ENCODE peak calls at places on chromosomes 11 and 22, in four cellular contexts. One of them, this sample, is unnamed.
A peak's percentile ranks its signal among the peaks of the same experiment; 100 is the strongest.

GRCh38 chr11:27465629-27466028 is 7.0 kb downstream of the LGR4 start:
- DNase-seq in tibial artery: no peak
- DNase-seq in AG04450: no peak
- DNase-seq in CD8-positive, alpha-beta T cell: no peak
- DNase-seq in this sample: no peak

GRCh38 chr22:46752911-46753310 is 9.5 kb upstream of the TBC1D22A start:
- DNase-seq in CD8-positive, alpha-beta T cell: no peak
- DNase-seq in AG04450: no peak
- DNase-seq in tibial artery: no peak
- DNase-seq in this sample: no peak

GRCh38 chr11:10319691-10320090 is 14.8 kb downstream of the ADM start:
- DNase-seq in AG04450: no peak
- DNase-seq in CD8-positive, alpha-beta T cell: no peak
- DNase-seq in tibial artery: no peak
- DNase-seq in this sample: no peak

GRCh38 chr11:13486926-13487660 is 8.7 kb downstream of the PTH start:
- DNase-seq in AG04450: no peak
- DNase-seq in CD8-positive, alpha-beta T cell: peak; percentile 67
- DNase-seq in tibial artery: no peak
- DNase-seq in this sample: peak; percentile 72

GRCh38 chr22:31635638-31636306 is 26.2 kb downstream of the PISD start:
- DNase-seq in AG04450: no peak
- DNase-seq in CD8-positive, alpha-beta T cell: peak; percentile 6
- DNase-seq in tibial artery: no peak
- DNase-seq in this sample: no peak

GRCh38 chr22:44595841-44596341 is 97.9 kb upstream of the RTL6 start:
- DNase-seq in tibial artery: no peak
- DNase-seq in AG04450: no peak
- DNase-seq in CD8-positive, alpha-beta T cell: no peak
- DNase-seq in this sample: no peak

GRCh38 chr11:132300283-132300682 is 929.9 kb downstream of the NTM start:
- DNase-seq in CD8-positive, alpha-beta T cell: no peak
- DNase-seq in AG04450: no peak
- DNase-seq in tibial artery: no peak
- DNase-seq in this sample: no peak

GRCh38 chr11:132405728-132406127 is 1035.3 kb downstream of the NTM start:
- DNase-seq in tibial artery: no peak
- DNase-seq in AG04450: no peak
- DNase-seq in CD8-positive, alpha-beta T cell: no peak
- DNase-seq in this sample: no peak

GRCh38 chr22:36417281-36417686 is 29.5 kb upstream of the MYH9 start:
- DNase-seq in tibial artery: no peak
- DNase-seq in AG04450: no peak
- DNase-seq in CD8-positive, alpha-beta T cell: no peak
- DNase-seq in this sample: no peak

GRCh38 chr11:9842923-9843322 is 179.0 kb downstream of the SWAP70 start:
- DNase-seq in CD8-positive, alpha-beta T cell: no peak
- DNase-seq in tibial artery: no peak
- DNase-seq in AG04450: no peak
- DNase-seq in this sample: no peak

GRCh38 chr22:38554281-38554680 is 15.7 kb downstream of the DMC1 start:
- DNase-seq in AG04450: peak; percentile 23
- DNase-seq in tibial artery: no peak
- DNase-seq in CD8-positive, alpha-beta T cell: no peak
- DNase-seq in this sample: no peak

GRCh38 chr22:43314611-43315010 is 28.6 kb downstream of the SCUBE1 start:
- DNase-seq in tibial artery: no peak
- DNase-seq in AG04450: no peak
- DNase-seq in CD8-positive, alpha-beta T cell: no peak
- DNase-seq in this sample: no peak

GRCh38 chr11:123973816-123974215 is 3.8 kb downstream of the OR10S1 start:
- DNase-seq in AG04450: no peak
- DNase-seq in tibial artery: no peak
- DNase-seq in CD8-positive, alpha-beta T cell: no peak
- DNase-seq in this sample: no peak

GRCh38 chr22:17791196-17791595 is 16.9 kb upstream of the BID start:
- DNase-seq in AG04450: no peak
- DNase-seq in tibial artery: no peak
- DNase-seq in CD8-positive, alpha-beta T cell: no peak
- DNase-seq in this sample: no peak
- H3K4me3 ChIP-seq in AG04450: no peak overlapping the region
- H3K4me3 ChIP-seq in tibial artery: no peak overlapping the region
- H3K4me3 ChIP-seq in CD8-positive, alpha-beta T cell: no peak overlapping the region
- H3K4me3 ChIP-seq in this sample: no peak overlapping the region

GRCh38 chr11:35362571-35362980 is 56.8 kb downstream of the SLC1A2 start:
- DNase-seq in AG04450: no peak
- DNase-seq in CD8-positive, alpha-beta T cell: no peak
- DNase-seq in tibial artery: no peak
- DNase-seq in this sample: no peak
- H3K27ac ChIP-seq in AG04450: no peak overlapping the region
- H3K27ac ChIP-seq in CD8-positive, alpha-beta T cell: no peak overlapping the region
- H3K27ac ChIP-seq in tibial artery: peak overlapping the region; percentile 30
- H3K27ac ChIP-seq in this sample: no peak overlapping the region

DNA sequence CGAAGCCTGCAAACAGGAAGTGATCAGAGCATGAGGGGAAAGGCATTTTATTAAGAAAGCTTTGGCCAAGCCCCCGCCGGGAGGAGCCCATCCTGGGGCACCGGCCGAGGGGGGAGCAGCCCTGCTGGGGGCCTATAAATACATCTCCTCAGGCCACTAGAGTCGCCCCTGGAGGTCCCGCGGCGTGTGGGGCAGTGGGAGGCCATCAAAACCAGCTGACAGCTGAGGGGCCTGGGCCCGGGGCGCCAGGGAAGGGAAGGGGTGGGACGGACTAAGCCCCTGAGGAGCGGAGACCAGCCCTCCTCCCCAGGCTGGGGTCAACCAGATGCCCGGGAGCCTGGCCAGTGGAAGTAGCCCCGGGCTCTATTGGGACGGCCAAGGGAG is 13.1 kb downstream of the SCARF2 start:
- DNase-seq in tibial artery: no peak
- DNase-seq in CD8-positive, alpha-beta T cell: no peak
- DNase-seq in AG04450: no peak
- DNase-seq in this sample: no peak
- H3K4me3 ChIP-seq in tibial artery: no peak overlapping the region
- H3K4me3 ChIP-seq in CD8-positive, alpha-beta T cell: no peak overlapping the region
- H3K4me3 ChIP-seq in AG04450: no peak overlapping the region
- H3K4me3 ChIP-seq in this sample: no peak overlapping the region

GRCh38 chr11:111535281-111535680 is 5.2 kb upstream of the LAYN start:
- DNase-seq in tibial artery: no peak
- DNase-seq in CD8-positive, alpha-beta T cell: no peak
- DNase-seq in AG04450: no peak
- DNase-seq in this sample: no peak

GRCh38 chr11:111531156-111531555 is 9.4 kb upstream of the LAYN start:
- DNase-seq in tibial artery: no peak
- DNase-seq in AG04450: no peak
- DNase-seq in CD8-positive, alpha-beta T cell: no peak
- DNase-seq in this sample: no peak

GRCh38 chr11:111531687-111532364 is 8.7 kb upstream of the LAYN start:
- DNase-seq in CD8-positive, alpha-beta T cell: peak; percentile 74
- DNase-seq in tibial artery: no peak
- DNase-seq in AG04450: peak; percentile 71
- DNase-seq in this sample: no peak

GRCh38 chr11:111530091-111530490 is 10.4 kb upstream of the LAYN start:
- DNase-seq in AG04450: no peak
- DNase-seq in tibial artery: no peak
- DNase-seq in CD8-positive, alpha-beta T cell: no peak
- DNase-seq in this sample: no peak

GRCh38 chr11:111532365-111532709 is 8.2 kb upstream of the LAYN start:
- DNase-seq in tibial artery: no peak
- DNase-seq in AG04450: no peak
- DNase-seq in CD8-positive, alpha-beta T cell: no peak
- DNase-seq in this sample: no peak
- H3K27ac ChIP-seq in tibial artery: no peak overlapping the region
- H3K27ac ChIP-seq in AG04450: no peak overlapping the region
- H3K27ac ChIP-seq in CD8-positive, alpha-beta T cell: no peak overlapping the region
- H3K27ac ChIP-seq in this sample: no peak overlapping the region

GRCh38 chr11:84720706-84721402 is 906.3 kb downstream of the DLG2 start:
- DNase-seq in tibial artery: peak; percentile 36
- DNase-seq in AG04450: no peak
- DNase-seq in CD8-positive, alpha-beta T cell: no peak
- DNase-seq in this sample: no peak
- H3K4me3 ChIP-seq in tibial artery: peak overlapping the region; percentile 61
- H3K4me3 ChIP-seq in AG04450: no peak overlapping the region
- H3K4me3 ChIP-seq in CD8-positive, alpha-beta T cell: no peak overlapping the region
- H3K4me3 ChIP-seq in this sample: no peak overlapping the region

GRCh38 chr22:23281406-23282088 is 101.2 kb downstream of the BCR start:
- DNase-seq in tibial artery: peak; percentile 86
- DNase-seq in AG04450: peak; percentile 50
- DNase-seq in CD8-positive, alpha-beta T cell: peak; percentile 79
- DNase-seq in this sample: peak; percentile 74
- H3K27ac ChIP-seq in tibial artery: peak overlapping the region; percentile 88
- H3K27ac ChIP-seq in AG04450: peak overlapping the region; percentile 52
- H3K27ac ChIP-seq in CD8-positive, alpha-beta T cell: no peak overlapping the region
- H3K27ac ChIP-seq in this sample: no peak overlapping the region

This sample was measured in CD4-positive, alpha-beta memory T cell.